ENCODE peak calls at places on chromosomes 13 and 19, in ten cellular contexts. N is tibial artery, B is AG10803, D is AG04450, E is thyroid gland, X is astrocyte, A is ovary, V is breast epithelium, R is mucosa of descending colon, O is suprapubic skin. K is an unnamed sample.

GRCh38 chr19:49447485-49448431 is 3.9 kb downstream of the PIH1D1 start:
- DNase-seq in V (no peak), B (no peak), R (no peak), D (no peak), X (no peak), O (no peak), E (no peak), A (peak; percentile 62), N (no peak), K (peak; percentile 20)

GRCh38 chr13:39684531-39685137 is 29.2 kb downstream of the COG6 start:
- DNase-seq in E (no peak), X (peak; percentile 37), V (no peak), R (no peak), O (no peak), A (no peak), N (no peak), B (peak; percentile 63), D (no peak), K (peak; percentile 67)

GRCh38 chr19:17260842-17261325 is 3.7 kb downstream of the USHBP1 start:
- DNase-seq in E (peak; percentile 79), N (peak; percentile 85), X (peak; percentile 27), B (peak; percentile 68), D (no peak), A (peak; percentile 78), V (peak; percentile 69), R (peak; percentile 88), O (no peak), K (peak; percentile 75)

GRCh38 chr19:51093510-51094345 is 11.0 kb upstream of the KLK14 start:
- DNase-seq in V (no peak), O (no peak), E (no peak), N (no peak), A (no peak), B (no peak), R (no peak), D (no peak), X (no peak), K (no peak)

GRCh38 chr13:70960841-70961443 is 852.7 kb upstream of the KLHL1 start:
- DNase-seq in D (no peak), O (no peak), E (no peak), N (no peak), B (peak; percentile 3), R (no peak), X (peak; percentile 3), V (no peak), A (no peak), K (peak; percentile 2)

GRCh38 chr13:53201454-53202225 is 173.0 kb downstream of the OLFM4 start:
- DNase-seq in A (no peak), E (peak; percentile 60), O (peak; percentile 75), R (peak; percentile 53), N (no peak), X (no peak), V (no peak), B (no peak), D (no peak), K (no peak)

GRCh38 chr13:46475586-46475991 is 77.4 kb upstream of the LRCH1 start:
- DNase-seq in N (no peak), D (no peak), R (no peak), O (no peak), E (no peak), B (peak; percentile 72), A (no peak), X (peak; percentile 32), V (no peak), K (peak; percentile 26)

GRCh38 chr19:6214881-6215541 is 64.8 kb downstream of the MLLT1 start:
- DNase-seq in E (no peak), D (no peak), A (no peak), X (no peak), N (no peak), V (no peak), B (no peak), O (no peak), R (no peak), K (no peak)

GRCh38 chr19:50020481-50020880 is 4.7 kb downstream of the VRK3 start:
- DNase-seq in X (peak; percentile 25), R (no peak), E (no peak), O (no peak), D (no peak), A (no peak), N (no peak), V (no peak), B (no peak), K (no peak)

GRCh38 chr19:13918726-13919411 is 12.9 kb downstream of the CC2D1A start:
- DNase-seq in N (no peak), E (no peak), X (no peak), V (no peak), B (no peak), A (no peak), O (no peak), D (no peak), R (no peak), K (no peak)

GRCh38 chr19:31350033-31350692 is 927 bp upstream of the TSHZ3 start:
- DNase-seq in O (no peak), D (no peak), V (no peak), A (peak; percentile 71), E (peak; percentile 53), X (no peak), B (peak; percentile 26), N (peak; percentile 78), R (no peak), K (no peak)

GRCh38 chr13:111868716-111869115 is 198.2 kb upstream of the SOX1 start:
- DNase-seq in D (no peak), E (no peak), X (no peak), V (no peak), O (no peak), A (no peak), B (no peak), N (peak; percentile 47), R (no peak), K (no peak)

GRCh38 chr13:47592256-47592655 is 408.8 kb downstream of the SUCLA2 start:
- DNase-seq in B (no peak), E (no peak), V (no peak), A (no peak), R (no peak), D (no peak), X (no peak), O (no peak), N (no peak), K (no peak)

GRCh38 chr19:16184665-16185122 is 516 bp upstream of the FAM32A start:
- DNase-seq in R (no peak), D (no peak), V (no peak), A (no peak), O (no peak), B (no peak), N (no peak), X (no peak), E (no peak), K (no peak)

GRCh38 chr19:16185925-16186234 is 670 bp downstream of the FAM32A start:
- DNase-seq in V (no peak), O (no peak), A (no peak), X (no peak), R (no peak), B (peak; percentile 43), N (no peak), D (no peak), E (no peak), K (no peak)

GRCh38 chr19:16188521-16188920 is 3.3 kb downstream of the FAM32A start:
- DNase-seq in A (no peak), X (no peak), N (no peak), E (no peak), R (no peak), D (no peak), V (no peak), B (no peak), O (no peak), K (no peak)

GRCh38 chr19:16180611-16181010 is 4.6 kb upstream of the FAM32A start:
- DNase-seq in E (no peak), N (no peak), A (no peak), D (no peak), O (no peak), V (no peak), B (peak; percentile 88), X (peak; percentile 80), R (no peak), K (peak; percentile 91)

GRCh38 chr19:16185123-16185924 is at the start of gene FAM32A:
- DNase-seq in X (peak; percentile 97), A (peak; percentile 99), V (peak; percentile 99), O (peak; percentile 100), D (peak; percentile 98), B (peak; percentile 99), E (peak; percentile 99), R (peak; percentile 99), N (peak; percentile 100), K (peak; percentile 99)
- TF ChIP-seq CTCF in X (peak; percentile 9), A (peak; percentile 14), V (peak; percentile 26), O (no peak), D (no peak), B (peak; percentile 50), E (no peak), R (peak; percentile 34), N (peak; percentile 29), K (no peak)

DNA sequence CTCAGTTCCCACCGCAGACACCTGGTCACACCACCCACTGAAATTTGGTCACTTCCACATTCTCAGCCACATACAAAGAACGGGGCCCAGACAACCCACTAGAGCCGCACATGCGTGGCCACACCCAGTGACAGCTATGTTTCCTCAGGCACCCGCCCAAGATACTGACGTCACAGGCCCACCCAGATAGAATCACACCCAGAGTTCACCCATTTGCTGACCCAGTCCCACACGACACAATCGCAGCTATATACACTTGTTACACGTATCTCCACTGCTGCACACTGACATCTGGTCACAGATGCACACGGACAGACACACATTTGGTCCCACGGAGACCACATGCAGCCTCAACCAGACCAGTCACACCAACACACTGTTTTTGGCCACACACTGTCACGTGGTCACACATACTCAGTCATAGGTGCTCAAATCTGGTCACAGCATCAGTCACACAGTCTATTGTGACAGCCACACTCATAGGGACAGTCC is 2.9 kb downstream of the NUMBL start:
- DNase-seq in X (peak; percentile 79), A (peak; percentile 91), D (no peak), V (no peak), O (peak; percentile 96), R (peak; percentile 82), B (peak; percentile 81), N (peak; percentile 92), E (peak; percentile 44), K (peak; percentile 92)
- H3K4me3 ChIP-seq in X (no peak overlapping the region), A (no peak overlapping the region), D (peak overlapping the region; percentile 95), V (peak overlapping the region; percentile 2), O (peak overlapping the region; percentile 69), R (no peak overlapping the region), B (peak overlapping the region; percentile 97), N (peak overlapping the region; percentile 74), E (no peak overlapping the region), K (peak overlapping the region; percentile 100)

GRCh38 chr19:19404879-19405860 is at the start of gene GATAD2A:
- DNase-seq in R (peak; percentile 94), D (peak; percentile 79), X (peak; percentile 77), B (peak; percentile 94), E (peak; percentile 89), A (peak; percentile 94), V (peak; percentile 89), N (peak; percentile 97), O (peak; percentile 96), K (peak; percentile 92)
- TF ChIP-seq CTCF in R (peak; percentile 37), D (peak; percentile 15), X (no peak), B (peak; percentile 32), E (no peak), A (no peak), V (no peak), N (peak; percentile 26), O (no peak), K (peak; percentile 29)

DNA sequence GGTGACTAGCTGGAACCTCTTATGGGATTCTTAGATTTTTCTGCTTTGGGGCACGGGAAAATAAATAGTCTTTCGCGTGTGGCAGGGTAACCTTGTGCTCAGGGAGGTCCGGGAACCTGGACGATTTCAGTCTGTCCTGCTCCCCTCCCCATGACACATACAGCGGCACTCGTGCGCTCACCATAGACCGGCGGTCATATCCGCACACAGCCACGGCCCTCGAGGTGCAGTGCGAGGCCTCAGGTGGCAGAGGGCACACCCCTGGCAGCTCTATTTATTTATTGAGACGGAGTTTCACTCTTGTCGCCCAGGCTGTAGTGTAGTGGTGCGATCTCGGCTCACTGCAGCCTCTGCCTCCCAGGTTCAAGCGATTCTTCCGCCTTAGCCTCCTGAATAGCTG is 3.0 kb downstream of the ONECUT3 start:
- DNase-seq in D (no peak), B (no peak), V (no peak), R (no peak), O (no peak), A (no peak), N (no peak), E (no peak), X (no peak), K (no peak)
- H3K4me3 ChIP-seq in D (no peak overlapping the region), B (no peak overlapping the region), V (no peak overlapping the region), R (no peak overlapping the region), O (no peak overlapping the region), A (no peak overlapping the region), N (no peak overlapping the region), E (no peak overlapping the region), X (no peak overlapping the region), K (no peak overlapping the region)

K was measured in fibroblast of the aortic adventitia.